ENCODE peak calls at places on chromosomes 11 and 22, in nine cellular contexts. One of them, this sample, is unnamed.

GRCh38 chr11:67265633-67266423 is 445 bp upstream of the GRK2 start:
- DNase-seq in stimulated activated CD8-positive, alpha-beta memory T cell treated with anti-CD3 and anti-CD28 coated beads, Interleukin-4, amount 100 ng/mL, for 1 hour: no peak
- DNase-seq in stimulated activated CD4-positive, alpha-beta T cell treated with anti-CD3 and anti-CD28 coated beads, Interleukin-2, amount 100 ng/mL, for 48 hours: peak
- DNase-seq in esophagus muscularis mucosa: no peak
- DNase-seq in T-cell: peak
- DNase-seq in activated naive CD4-positive, alpha-beta T cell treated with anti-CD3 and anti-CD28 coated beads for 36 hours: peak
- DNase-seq in cardiac fibroblast: peak
- DNase-seq in IMR-90: peak
- DNase-seq in HS-27A: no peak
- DNase-seq in this sample: peak

GRCh38 chr11:75099635-75100034 is 3.0 kb upstream of the OR2AT4 start:
- DNase-seq in stimulated activated CD8-positive, alpha-beta memory T cell treated with anti-CD3 and anti-CD28 coated beads, Interleukin-4, amount 100 ng/mL, for 1 hour: no peak
- DNase-seq in stimulated activated CD4-positive, alpha-beta T cell treated with anti-CD3 and anti-CD28 coated beads, Interleukin-2, amount 100 ng/mL, for 48 hours: no peak
- DNase-seq in esophagus muscularis mucosa: no peak
- DNase-seq in T-cell: no peak
- DNase-seq in activated naive CD4-positive, alpha-beta T cell treated with anti-CD3 and anti-CD28 coated beads for 36 hours: no peak
- DNase-seq in cardiac fibroblast: no peak
- DNase-seq in IMR-90: no peak
- DNase-seq in HS-27A: no peak
- DNase-seq in this sample: no peak

GRCh38 chr11:14258177-14258935 is 100.6 kb downstream of the RRAS2 start:
- DNase-seq in stimulated activated CD8-positive, alpha-beta memory T cell treated with anti-CD3 and anti-CD28 coated beads, Interleukin-4, amount 100 ng/mL, for 1 hour: no peak
- DNase-seq in stimulated activated CD4-positive, alpha-beta T cell treated with anti-CD3 and anti-CD28 coated beads, Interleukin-2, amount 100 ng/mL, for 48 hours: no peak
- DNase-seq in esophagus muscularis mucosa: no peak
- DNase-seq in T-cell: no peak
- DNase-seq in activated naive CD4-positive, alpha-beta T cell treated with anti-CD3 and anti-CD28 coated beads for 36 hours: no peak
- DNase-seq in cardiac fibroblast: peak
- DNase-seq in IMR-90: peak
- DNase-seq in HS-27A: peak
- DNase-seq in this sample: peak

GRCh38 chr22:23282089-23282501 is 101.8 kb downstream of the BCR start:
- DNase-seq in stimulated activated CD8-positive, alpha-beta memory T cell treated with anti-CD3 and anti-CD28 coated beads, Interleukin-4, amount 100 ng/mL, for 1 hour: no peak
- DNase-seq in stimulated activated CD4-positive, alpha-beta T cell treated with anti-CD3 and anti-CD28 coated beads, Interleukin-2, amount 100 ng/mL, for 48 hours: no peak
- DNase-seq in esophagus muscularis mucosa: no peak
- DNase-seq in T-cell: no peak
- DNase-seq in activated naive CD4-positive, alpha-beta T cell treated with anti-CD3 and anti-CD28 coated beads for 36 hours: no peak
- DNase-seq in cardiac fibroblast: peak
- DNase-seq in IMR-90: peak
- DNase-seq in HS-27A: peak
- DNase-seq in this sample: peak

GRCh38 chr11:3195251-3196160 is 23.1 kb downstream of the MRGPRG start:
- DNase-seq in stimulated activated CD8-positive, alpha-beta memory T cell treated with anti-CD3 and anti-CD28 coated beads, Interleukin-4, amount 100 ng/mL, for 1 hour: no peak
- DNase-seq in stimulated activated CD4-positive, alpha-beta T cell treated with anti-CD3 and anti-CD28 coated beads, Interleukin-2, amount 100 ng/mL, for 48 hours: no peak
- DNase-seq in esophagus muscularis mucosa: no peak
- DNase-seq in T-cell: no peak
- DNase-seq in activated naive CD4-positive, alpha-beta T cell treated with anti-CD3 and anti-CD28 coated beads for 36 hours: no peak
- DNase-seq in cardiac fibroblast: peak
- DNase-seq in IMR-90: peak
- DNase-seq in HS-27A: no peak
- DNase-seq in this sample: peak

GRCh38 chr22:29879738-29880137 is 3.2 kb upstream of the MTMR3 start:
- DNase-seq in stimulated activated CD8-positive, alpha-beta memory T cell treated with anti-CD3 and anti-CD28 coated beads, Interleukin-4, amount 100 ng/mL, for 1 hour: no peak
- DNase-seq in stimulated activated CD4-positive, alpha-beta T cell treated with anti-CD3 and anti-CD28 coated beads, Interleukin-2, amount 100 ng/mL, for 48 hours: no peak
- DNase-seq in esophagus muscularis mucosa: no peak
- DNase-seq in T-cell: no peak
- DNase-seq in activated naive CD4-positive, alpha-beta T cell treated with anti-CD3 and anti-CD28 coated beads for 36 hours: peak
- DNase-seq in cardiac fibroblast: no peak
- DNase-seq in IMR-90: no peak
- DNase-seq in HS-27A: no peak
- DNase-seq in this sample: peak

GRCh38 chr11:114921697-114922096 is 243.4 kb downstream of the NXPE2 start:
- DNase-seq in stimulated activated CD8-positive, alpha-beta memory T cell treated with anti-CD3 and anti-CD28 coated beads, Interleukin-4, amount 100 ng/mL, for 1 hour: no peak
- DNase-seq in stimulated activated CD4-positive, alpha-beta T cell treated with anti-CD3 and anti-CD28 coated beads, Interleukin-2, amount 100 ng/mL, for 48 hours: no peak
- DNase-seq in esophagus muscularis mucosa: no peak
- DNase-seq in T-cell: no peak
- DNase-seq in activated naive CD4-positive, alpha-beta T cell treated with anti-CD3 and anti-CD28 coated beads for 36 hours: no peak
- DNase-seq in cardiac fibroblast: no peak
- DNase-seq in IMR-90: no peak
- DNase-seq in HS-27A: no peak
- DNase-seq in this sample: peak

GRCh38 chr11:73240190-73240781 is 22.2 kb downstream of the P2RY2 start:
- DNase-seq in stimulated activated CD8-positive, alpha-beta memory T cell treated with anti-CD3 and anti-CD28 coated beads, Interleukin-4, amount 100 ng/mL, for 1 hour: no peak
- DNase-seq in stimulated activated CD4-positive, alpha-beta T cell treated with anti-CD3 and anti-CD28 coated beads, Interleukin-2, amount 100 ng/mL, for 48 hours: no peak
- DNase-seq in esophagus muscularis mucosa: no peak
- DNase-seq in T-cell: no peak
- DNase-seq in activated naive CD4-positive, alpha-beta T cell treated with anti-CD3 and anti-CD28 coated beads for 36 hours: peak
- DNase-seq in cardiac fibroblast: peak
- DNase-seq in IMR-90: peak
- DNase-seq in HS-27A: no peak
- DNase-seq in this sample: no peak

GRCh38 chr22:24016156-24016555 is 5.1 kb downstream of the CABIN1 start:
- DNase-seq in stimulated activated CD8-positive, alpha-beta memory T cell treated with anti-CD3 and anti-CD28 coated beads, Interleukin-4, amount 100 ng/mL, for 1 hour: no peak
- DNase-seq in stimulated activated CD4-positive, alpha-beta T cell treated with anti-CD3 and anti-CD28 coated beads, Interleukin-2, amount 100 ng/mL, for 48 hours: no peak
- DNase-seq in esophagus muscularis mucosa: no peak
- DNase-seq in T-cell: no peak
- DNase-seq in activated naive CD4-positive, alpha-beta T cell treated with anti-CD3 and anti-CD28 coated beads for 36 hours: no peak
- DNase-seq in cardiac fibroblast: no peak
- DNase-seq in IMR-90: no peak
- DNase-seq in HS-27A: no peak
- DNase-seq in this sample: no peak

GRCh38 chr22:49789289-49790141 is 38.2 kb downstream of the BRD1 start:
- DNase-seq in stimulated activated CD8-positive, alpha-beta memory T cell treated with anti-CD3 and anti-CD28 coated beads, Interleukin-4, amount 100 ng/mL, for 1 hour: no peak
- DNase-seq in stimulated activated CD4-positive, alpha-beta T cell treated with anti-CD3 and anti-CD28 coated beads, Interleukin-2, amount 100 ng/mL, for 48 hours: peak
- DNase-seq in esophagus muscularis mucosa: no peak
- DNase-seq in T-cell: peak
- DNase-seq in activated naive CD4-positive, alpha-beta T cell treated with anti-CD3 and anti-CD28 coated beads for 36 hours: peak
- DNase-seq in cardiac fibroblast: peak
- DNase-seq in IMR-90: peak
- DNase-seq in HS-27A: no peak
- DNase-seq in this sample: no peak

GRCh38 chr11:67351275-67352005 is 1.9 kb downstream of the POLD4 start:
- DNase-seq in stimulated activated CD8-positive, alpha-beta memory T cell treated with anti-CD3 and anti-CD28 coated beads, Interleukin-4, amount 100 ng/mL, for 1 hour: no peak
- DNase-seq in stimulated activated CD4-positive, alpha-beta T cell treated with anti-CD3 and anti-CD28 coated beads, Interleukin-2, amount 100 ng/mL, for 48 hours: peak
- DNase-seq in esophagus muscularis mucosa: no peak
- DNase-seq in T-cell: peak
- DNase-seq in activated naive CD4-positive, alpha-beta T cell treated with anti-CD3 and anti-CD28 coated beads for 36 hours: peak
- DNase-seq in cardiac fibroblast: peak
- DNase-seq in IMR-90: peak
- DNase-seq in HS-27A: no peak
- DNase-seq in this sample: peak

GRCh38 chr11:43802509-43802908 is 78.1 kb upstream of the ALKBH3 start:
- DNase-seq in stimulated activated CD8-positive, alpha-beta memory T cell treated with anti-CD3 and anti-CD28 coated beads, Interleukin-4, amount 100 ng/mL, for 1 hour: no peak
- DNase-seq in stimulated activated CD4-positive, alpha-beta T cell treated with anti-CD3 and anti-CD28 coated beads, Interleukin-2, amount 100 ng/mL, for 48 hours: no peak
- DNase-seq in esophagus muscularis mucosa: no peak
- DNase-seq in T-cell: no peak
- DNase-seq in activated naive CD4-positive, alpha-beta T cell treated with anti-CD3 and anti-CD28 coated beads for 36 hours: no peak
- DNase-seq in cardiac fibroblast: peak
- DNase-seq in IMR-90: peak
- DNase-seq in HS-27A: no peak
- DNase-seq in this sample: no peak

GRCh38 chr11:64868904-64869570 is 9.4 kb downstream of the EHD1 start:
- DNase-seq in stimulated activated CD8-positive, alpha-beta memory T cell treated with anti-CD3 and anti-CD28 coated beads, Interleukin-4, amount 100 ng/mL, for 1 hour: no peak
- DNase-seq in stimulated activated CD4-positive, alpha-beta T cell treated with anti-CD3 and anti-CD28 coated beads, Interleukin-2, amount 100 ng/mL, for 48 hours: no peak
- DNase-seq in esophagus muscularis mucosa: no peak
- DNase-seq in T-cell: no peak
- DNase-seq in activated naive CD4-positive, alpha-beta T cell treated with anti-CD3 and anti-CD28 coated beads for 36 hours: peak
- DNase-seq in cardiac fibroblast: peak
- DNase-seq in IMR-90: peak
- DNase-seq in HS-27A: peak
- DNase-seq in this sample: no peak

GRCh38 chr11:105447936-105448702 is 161.8 kb upstream of the GRIA4 start:
- DNase-seq in stimulated activated CD8-positive, alpha-beta memory T cell treated with anti-CD3 and anti-CD28 coated beads, Interleukin-4, amount 100 ng/mL, for 1 hour: no peak
- DNase-seq in stimulated activated CD4-positive, alpha-beta T cell treated with anti-CD3 and anti-CD28 coated beads, Interleukin-2, amount 100 ng/mL, for 48 hours: no peak
- DNase-seq in esophagus muscularis mucosa: no peak
- DNase-seq in T-cell: no peak
- DNase-seq in activated naive CD4-positive, alpha-beta T cell treated with anti-CD3 and anti-CD28 coated beads for 36 hours: peak
- DNase-seq in cardiac fibroblast: no peak
- DNase-seq in IMR-90: no peak
- DNase-seq in HS-27A: no peak
- DNase-seq in this sample: no peak

GRCh38 chr11:8775341-8776133 is 92.9 kb downstream of the RPL27A start:
- DNase-seq in stimulated activated CD8-positive, alpha-beta memory T cell treated with anti-CD3 and anti-CD28 coated beads, Interleukin-4, amount 100 ng/mL, for 1 hour: no peak
- DNase-seq in stimulated activated CD4-positive, alpha-beta T cell treated with anti-CD3 and anti-CD28 coated beads, Interleukin-2, amount 100 ng/mL, for 48 hours: no peak
- DNase-seq in esophagus muscularis mucosa: no peak
- DNase-seq in T-cell: no peak
- DNase-seq in activated naive CD4-positive, alpha-beta T cell treated with anti-CD3 and anti-CD28 coated beads for 36 hours: no peak
- DNase-seq in cardiac fibroblast: no peak
- DNase-seq in IMR-90: no peak
- DNase-seq in HS-27A: no peak
- DNase-seq in this sample: no peak

GRCh38 chr11:36868380-36868779 is 270.3 kb upstream of the RAG2 start:
- DNase-seq in stimulated activated CD8-positive, alpha-beta memory T cell treated with anti-CD3 and anti-CD28 coated beads, Interleukin-4, amount 100 ng/mL, for 1 hour: no peak
- DNase-seq in stimulated activated CD4-positive, alpha-beta T cell treated with anti-CD3 and anti-CD28 coated beads, Interleukin-2, amount 100 ng/mL, for 48 hours: no peak
- DNase-seq in esophagus muscularis mucosa: no peak
- DNase-seq in T-cell: no peak
- DNase-seq in activated naive CD4-positive, alpha-beta T cell treated with anti-CD3 and anti-CD28 coated beads for 36 hours: no peak
- DNase-seq in cardiac fibroblast: no peak
- DNase-seq in IMR-90: no peak
- DNase-seq in HS-27A: no peak
- DNase-seq in this sample: no peak

GRCh38 chr11:109641549-109641948 is 219.6 kb downstream of the C11orf87 start:
- DNase-seq in stimulated activated CD8-positive, alpha-beta memory T cell treated with anti-CD3 and anti-CD28 coated beads, Interleukin-4, amount 100 ng/mL, for 1 hour: no peak
- DNase-seq in stimulated activated CD4-positive, alpha-beta T cell treated with anti-CD3 and anti-CD28 coated beads, Interleukin-2, amount 100 ng/mL, for 48 hours: no peak
- DNase-seq in esophagus muscularis mucosa: no peak
- DNase-seq in T-cell: no peak
- DNase-seq in activated naive CD4-positive, alpha-beta T cell treated with anti-CD3 and anti-CD28 coated beads for 36 hours: peak
- DNase-seq in cardiac fibroblast: peak
- DNase-seq in IMR-90: peak
- DNase-seq in HS-27A: no peak
- DNase-seq in this sample: no peak

GRCh38 chr11:102292951-102293350 is 24.3 kb upstream of the BIRC3 start:
- DNase-seq in stimulated activated CD8-positive, alpha-beta memory T cell treated with anti-CD3 and anti-CD28 coated beads, Interleukin-4, amount 100 ng/mL, for 1 hour: no peak
- DNase-seq in stimulated activated CD4-positive, alpha-beta T cell treated with anti-CD3 and anti-CD28 coated beads, Interleukin-2, amount 100 ng/mL, for 48 hours: no peak
- DNase-seq in esophagus muscularis mucosa: no peak
- DNase-seq in T-cell: no peak
- DNase-seq in activated naive CD4-positive, alpha-beta T cell treated with anti-CD3 and anti-CD28 coated beads for 36 hours: no peak
- DNase-seq in cardiac fibroblast: no peak
- DNase-seq in IMR-90: no peak
- DNase-seq in HS-27A: no peak
- DNase-seq in this sample: no peak

GRCh38 chr11:32454993-32455392 is 19.7 kb upstream of the WT1 start:
- DNase-seq in stimulated activated CD8-positive, alpha-beta memory T cell treated with anti-CD3 and anti-CD28 coated beads, Interleukin-4, amount 100 ng/mL, for 1 hour: no peak
- DNase-seq in stimulated activated CD4-positive, alpha-beta T cell treated with anti-CD3 and anti-CD28 coated beads, Interleukin-2, amount 100 ng/mL, for 48 hours: no peak
- DNase-seq in esophagus muscularis mucosa: no peak
- DNase-seq in T-cell: no peak
- DNase-seq in activated naive CD4-positive, alpha-beta T cell treated with anti-CD3 and anti-CD28 coated beads for 36 hours: no peak
- DNase-seq in cardiac fibroblast: no peak
- DNase-seq in IMR-90: no peak
- DNase-seq in HS-27A: no peak
- DNase-seq in this sample: no peak

GRCh38 chr22:34410111-34410510 is 489.8 kb upstream of the LARGE1 start:
- DNase-seq in stimulated activated CD8-positive, alpha-beta memory T cell treated with anti-CD3 and anti-CD28 coated beads, Interleukin-4, amount 100 ng/mL, for 1 hour: no peak
- DNase-seq in stimulated activated CD4-positive, alpha-beta T cell treated with anti-CD3 and anti-CD28 coated beads, Interleukin-2, amount 100 ng/mL, for 48 hours: no peak
- DNase-seq in esophagus muscularis mucosa: no peak
- DNase-seq in T-cell: no peak
- DNase-seq in activated naive CD4-positive, alpha-beta T cell treated with anti-CD3 and anti-CD28 coated beads for 36 hours: no peak
- DNase-seq in cardiac fibroblast: no peak
- DNase-seq in IMR-90: no peak
- DNase-seq in HS-27A: no peak
- DNase-seq in this sample: no peak

GRCh38 chr11:10439924-10440323 is 15.1 kb upstream of the AMPD3 start:
- DNase-seq in stimulated activated CD8-positive, alpha-beta memory T cell treated with anti-CD3 and anti-CD28 coated beads, Interleukin-4, amount 100 ng/mL, for 1 hour: no peak
- DNase-seq in stimulated activated CD4-positive, alpha-beta T cell treated with anti-CD3 and anti-CD28 coated beads, Interleukin-2, amount 100 ng/mL, for 48 hours: no peak
- DNase-seq in esophagus muscularis mucosa: no peak
- DNase-seq in T-cell: no peak
- DNase-seq in activated naive CD4-positive, alpha-beta T cell treated with anti-CD3 and anti-CD28 coated beads for 36 hours: no peak
- DNase-seq in cardiac fibroblast: no peak
- DNase-seq in IMR-90: no peak
- DNase-seq in HS-27A: no peak
- DNase-seq in this sample: no peak

GRCh38 chr11:13118194-13118593 is 109.1 kb downstream of the RASSF10 start:
- DNase-seq in stimulated activated CD8-positive, alpha-beta memory T cell treated with anti-CD3 and anti-CD28 coated beads, Interleukin-4, amount 100 ng/mL, for 1 hour: no peak
- DNase-seq in stimulated activated CD4-positive, alpha-beta T cell treated with anti-CD3 and anti-CD28 coated beads, Interleukin-2, amount 100 ng/mL, for 48 hours: no peak
- DNase-seq in esophagus muscularis mucosa: peak
- DNase-seq in T-cell: no peak
- DNase-seq in activated naive CD4-positive, alpha-beta T cell treated with anti-CD3 and anti-CD28 coated beads for 36 hours: no peak
- DNase-seq in cardiac fibroblast: peak
- DNase-seq in IMR-90: peak
- DNase-seq in HS-27A: peak
- DNase-seq in this sample: peak

GRCh38 chr22:35938226-35938625 is 90.4 kb downstream of the RBFOX2 start:
- DNase-seq in stimulated activated CD8-positive, alpha-beta memory T cell treated with anti-CD3 and anti-CD28 coated beads, Interleukin-4, amount 100 ng/mL, for 1 hour: no peak
- DNase-seq in stimulated activated CD4-positive, alpha-beta T cell treated with anti-CD3 and anti-CD28 coated beads, Interleukin-2, amount 100 ng/mL, for 48 hours: no peak
- DNase-seq in esophagus muscularis mucosa: no peak
- DNase-seq in T-cell: no peak
- DNase-seq in activated naive CD4-positive, alpha-beta T cell treated with anti-CD3 and anti-CD28 coated beads for 36 hours: no peak
- DNase-seq in cardiac fibroblast: peak
- DNase-seq in IMR-90: no peak
- DNase-seq in HS-27A: no peak
- DNase-seq in this sample: no peak

GRCh38 chr11:16891964-16892363 is 122.2 kb downstream of the PLEKHA7 start:
- DNase-seq in stimulated activated CD8-positive, alpha-beta memory T cell treated with anti-CD3 and anti-CD28 coated beads, Interleukin-4, amount 100 ng/mL, for 1 hour: no peak
- DNase-seq in stimulated activated CD4-positive, alpha-beta T cell treated with anti-CD3 and anti-CD28 coated beads, Interleukin-2, amount 100 ng/mL, for 48 hours: no peak
- DNase-seq in esophagus muscularis mucosa: no peak
- DNase-seq in T-cell: no peak
- DNase-seq in activated naive CD4-positive, alpha-beta T cell treated with anti-CD3 and anti-CD28 coated beads for 36 hours: no peak
- DNase-seq in cardiac fibroblast: peak
- DNase-seq in IMR-90: peak
- DNase-seq in HS-27A: peak
- DNase-seq in this sample: no peak